ENCODE peak calls at places on chromosomes 5 and 9, in eight cellular contexts. G is T1000, N is HTR-8/SVneo, M is MCF 10A, Z is D341Med, B is T-cell, F is NCI-H774, K is mucosa of descending colon. W is an unnamed sample.

GRCh38 chr5:14038341-14038959 is 94.0 kb upstream of the DNAH5 start:
- DNase-seq in K (no peak), B (no peak), G (peak; percentile 36), Z (no peak), F (no peak), N (peak; percentile 72), M (peak; percentile 38), W (peak; percentile 85)

GRCh38 chr9:136847065-136847826 is 2.0 kb upstream of the PHPT1 start:
- DNase-seq in M (peak; percentile 43), B (no peak), G (peak; percentile 62), Z (peak; percentile 69), N (peak; percentile 27), K (peak; percentile 86), F (peak; percentile 45), W (peak; percentile 61)

GRCh38 chr5:111641533-111642230 is 115.3 kb downstream of the NREP start:
- DNase-seq in N (peak; percentile 7), Z (no peak), B (no peak), G (peak; percentile 17), K (no peak), M (peak; percentile 43), F (no peak), W (peak; percentile 58)

GRCh38 chr5:140011297-140011802 is 31.7 kb downstream of the NRG2 start:
- DNase-seq in N (no peak), K (no peak), Z (no peak), F (no peak), M (peak; percentile 44), G (no peak), B (no peak), W (no peak)

GRCh38 chr5:11792621-11793020 is 111.6 kb downstream of the CTNND2 start:
- DNase-seq in K (no peak), G (no peak), F (no peak), B (no peak), M (no peak), N (no peak), Z (no peak), W (no peak)

GRCh38 chr9:7153566-7153965 is 395.8 kb downstream of the KDM4C start:
- DNase-seq in G (no peak), B (no peak), M (no peak), N (no peak), F (no peak), K (no peak), Z (no peak), W (no peak)

GRCh38 chr5:56305551-56305950 is 72.4 kb upstream of the ANKRD55 start:
- DNase-seq in M (no peak), Z (no peak), B (no peak), G (no peak), N (no peak), F (no peak), K (no peak), W (no peak)

GRCh38 chr5:88377705-88378656 is 109.3 kb upstream of the TMEM161B start:
- DNase-seq in G (no peak), N (no peak), Z (no peak), B (no peak), F (no peak), K (no peak), M (no peak), W (no peak)

GRCh38 chr9:17402309-17402708 is 176.6 kb upstream of the SH3GL2 start:
- DNase-seq in G (no peak), M (peak; percentile 44), F (no peak), K (no peak), Z (peak; percentile 41), B (no peak), N (no peak), W (peak; percentile 25)

GRCh38 chr5:112823181-112823580 is 37.9 kb upstream of the SRP19 start:
- DNase-seq in N (no peak), F (no peak), K (no peak), G (no peak), Z (no peak), B (no peak), M (no peak), W (no peak)

GRCh38 chr9:128124873-128125574 is 2.5 kb downstream of the PTGES2 start:
- DNase-seq in K (peak; percentile 88), G (no peak), N (no peak), B (no peak), F (no peak), Z (peak; percentile 71), M (peak; percentile 70), W (peak; percentile 55)

GRCh38 chr5:168366124-168366523 is 74.7 kb downstream of the WWC1 start:
- DNase-seq in G (no peak), B (no peak), K (no peak), N (peak; percentile 54), M (peak; percentile 87), F (no peak), Z (no peak), W (peak; percentile 60)

GRCh38 chr9:86064220-86064619 is 35.1 kb downstream of the GOLM1 start:
- DNase-seq in Z (peak; percentile 76), K (no peak), M (no peak), B (no peak), F (no peak), G (no peak), N (no peak), W (no peak)